ENCODE peak calls at places on chromosomes 11 and 22, in seven cellular contexts. I is A549, Z is AG04450, H is body of pancreas, W is brain microvascular endothelial cell, L is coronary artery, G is lower leg skin. S is an unnamed sample.

GRCh38 chr11:6925007-6925577 is 1.1 kb upstream of the ZNF215 start:
- DNase-seq in G (no peak), I (no peak), H (no peak), Z (no peak), L (no peak), W (no peak), S (no peak)

GRCh38 chr11:107397357-107397756 is 60.3 kb downstream of the CWF19L2 start:
- DNase-seq in W (no peak), H (no peak), Z (no peak), G (no peak), I (no peak), L (no peak), S (no peak)

GRCh38 chr11:70109903-70110302 is 31.8 kb downstream of the ANO1 start:
- DNase-seq in G (no peak), Z (no peak), H (no peak), I (no peak), W (no peak), L (no peak), S (no peak)

GRCh38 chr11:131064373-131064991 is 148.2 kb upstream of the SNX19 start:
- DNase-seq in Z (peak), W (peak), G (no peak), I (peak), H (peak), L (no peak), S (no peak)

GRCh38 chr11:5524756-5525155 is 8.3 kb upstream of the UBQLNL start:
- DNase-seq in Z (no peak), W (no peak), I (no peak), G (no peak), L (no peak), H (no peak), S (no peak)

GRCh38 chr11:72629266-72629665 is 45.0 kb downstream of the PDE2A start:
- DNase-seq in W (no peak), I (no peak), G (no peak), Z (no peak), L (no peak), H (no peak), S (no peak)

GRCh38 chr11:101341578-101341977 is 212.0 kb upstream of the PGR start:
- DNase-seq in H (no peak), I (no peak), G (no peak), W (no peak), L (no peak), Z (no peak), S (no peak)

GRCh38 chr11:19301336-19301735 is 60.6 kb upstream of the E2F8 start:
- DNase-seq in W (no peak), Z (no peak), L (no peak), H (no peak), I (no peak), G (no peak), S (no peak)

GRCh38 chr11:70421123-70421522 is 22.8 kb downstream of the CTTN start:
- DNase-seq in L (no peak), Z (no peak), I (no peak), H (no peak), G (no peak), W (no peak), S (no peak)

GRCh38 chr11:72848846-72849466 is 34.7 kb downstream of the ATG16L2 start:
- DNase-seq in G (no peak), I (peak), W (no peak), L (no peak), Z (no peak), H (no peak), S (no peak)

GRCh38 chr22:49236541-49237075 is 591.1 kb downstream of the BRD1 start:
- DNase-seq in Z (no peak), W (no peak), I (no peak), L (peak), G (peak), H (no peak), S (peak)

GRCh38 chr11:94794287-94795168 is 26.4 kb downstream of the AMOTL1 start:
- DNase-seq in I (no peak), G (no peak), W (peak), H (peak), L (peak), Z (peak), S (peak)

GRCh38 chr11:84899740-84900139 is 727.4 kb downstream of the DLG2 start:
- DNase-seq in H (no peak), L (no peak), I (no peak), Z (no peak), G (no peak), W (peak), S (no peak)

GRCh38 chr22:41324818-41325528 is 23.6 kb downstream of the ZC3H7B start:
- DNase-seq in Z (no peak), I (no peak), L (no peak), H (no peak), W (no peak), G (no peak), S (no peak)

GRCh38 chr11:71372693-71373657 is 75.2 kb downstream of the DHCR7 start:
- DNase-seq in W (peak), L (no peak), G (no peak), H (no peak), I (peak), Z (peak), S (no peak)

GRCh38 chr11:117200813-117201515 is 1.8 kb downstream of the TAGLN start:
- DNase-seq in Z (no peak), H (no peak), L (no peak), I (no peak), W (no peak), G (no peak), S (no peak)

GRCh38 chr22:36305813-36306212 is 52.9 kb downstream of the APOL1 start:
- DNase-seq in L (no peak), H (no peak), G (no peak), Z (no peak), I (no peak), W (no peak), S (no peak)

GRCh38 chr11:132111781-132112380 is 741.5 kb downstream of the NTM start:
- DNase-seq in L (no peak), H (no peak), W (peak), G (no peak), Z (peak), I (no peak), S (no peak)

GRCh38 chr11:111327908-111328624 is 29.7 kb downstream of the POU2AF3 start:
- DNase-seq in Z (no peak), I (no peak), H (peak), L (peak), G (no peak), W (no peak), S (no peak)

GRCh38 chr11:133579165-133580031 is 47.1 kb upstream of the OPCML start:
- DNase-seq in W (no peak), I (no peak), L (no peak), Z (no peak), H (no peak), G (no peak), S (no peak)

GRCh38 chr11:111976119-111976518 is 39.0 kb downstream of the DIXDC1 start:
- DNase-seq in W (no peak), Z (no peak), H (no peak), L (no peak), G (no peak), I (no peak), S (no peak)

GRCh38 chr11:94224078-94224477 is 80.3 kb upstream of the IZUMO1R start:
- DNase-seq in I (no peak), L (no peak), H (no peak), G (no peak), W (no peak), Z (no peak), S (no peak)

GRCh38 chr11:3877252-3878035 is 22.0 kb downstream of the STIM1 start:
- DNase-seq in H (no peak), I (no peak), W (no peak), G (no peak), Z (no peak), L (no peak), S (no peak)

GRCh38 chr11:3879216-3879966 is 23.9 kb downstream of the STIM1 start:
- DNase-seq in G (no peak), Z (no peak), L (no peak), W (no peak), I (no peak), H (no peak), S (no peak)

GRCh38 chr11:3880724-3881123 is 25.3 kb downstream of the STIM1 start:
- DNase-seq in Z (no peak), I (no peak), W (peak), G (no peak), H (no peak), L (no peak), S (no peak)

GRCh38 chr11:3879967-3880542 is 24.6 kb downstream of the STIM1 start:
- DNase-seq in I (no peak), G (no peak), H (peak), Z (no peak), L (no peak), W (no peak), S (no peak)

DNA sequence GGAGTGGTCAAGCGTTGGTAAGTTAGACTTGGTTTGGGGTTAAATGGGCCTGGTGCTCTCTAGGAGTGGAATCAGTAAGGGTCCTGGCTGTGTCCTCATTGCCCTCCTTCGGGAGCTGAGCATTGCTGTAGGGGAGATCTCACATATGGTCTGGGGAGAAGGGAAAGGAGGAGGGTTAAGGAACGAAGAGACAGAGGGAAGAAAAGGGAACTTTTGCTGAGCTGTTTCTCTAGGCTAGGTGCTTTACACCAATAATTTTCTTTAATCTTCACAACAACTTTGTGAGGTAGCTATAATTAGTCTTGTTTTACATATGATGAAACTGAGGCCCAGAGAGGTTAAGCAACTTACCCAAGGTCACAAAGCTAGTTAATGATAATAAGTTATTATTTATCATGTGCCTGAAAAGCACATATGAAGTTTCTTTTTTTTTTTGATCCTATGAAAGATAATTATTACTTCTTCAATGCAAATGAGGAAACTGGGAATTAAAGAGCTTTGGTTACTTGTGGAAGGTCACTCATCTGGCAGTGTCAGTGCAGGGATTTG is 22.6 kb downstream of the STIM1 start:
- DNase-seq in G (no peak), L (no peak), W (no peak), Z (no peak), H (no peak), I (no peak), S (no peak)
- H3K4me3 ChIP-seq in G (no peak), L (no peak), W (no peak), Z (no peak), H (no peak), I (no peak), S (no peak)

GRCh38 chr11:113283881-113284280 is 30.5 kb upstream of the TTC12 start:
- DNase-seq in W (no peak), G (no peak), I (no peak), Z (no peak), L (no peak), H (no peak), S (peak)

GRCh38 chr11:113286509-113287497 is 27.6 kb upstream of the TTC12 start:
- DNase-seq in G (peak), H (no peak), I (no peak), L (no peak), Z (no peak), W (no peak), S (no peak)

GRCh38 chr11:113289341-113290187 is 24.8 kb upstream of the TTC12 start:
- DNase-seq in Z (peak), H (peak), W (peak), I (peak), G (no peak), L (no peak), S (no peak)

GRCh38 chr11:113286001-113286400 is 28.4 kb upstream of the TTC12 start:
- DNase-seq in H (no peak), G (peak), L (no peak), I (no peak), Z (no peak), W (no peak), S (peak)

DNA sequence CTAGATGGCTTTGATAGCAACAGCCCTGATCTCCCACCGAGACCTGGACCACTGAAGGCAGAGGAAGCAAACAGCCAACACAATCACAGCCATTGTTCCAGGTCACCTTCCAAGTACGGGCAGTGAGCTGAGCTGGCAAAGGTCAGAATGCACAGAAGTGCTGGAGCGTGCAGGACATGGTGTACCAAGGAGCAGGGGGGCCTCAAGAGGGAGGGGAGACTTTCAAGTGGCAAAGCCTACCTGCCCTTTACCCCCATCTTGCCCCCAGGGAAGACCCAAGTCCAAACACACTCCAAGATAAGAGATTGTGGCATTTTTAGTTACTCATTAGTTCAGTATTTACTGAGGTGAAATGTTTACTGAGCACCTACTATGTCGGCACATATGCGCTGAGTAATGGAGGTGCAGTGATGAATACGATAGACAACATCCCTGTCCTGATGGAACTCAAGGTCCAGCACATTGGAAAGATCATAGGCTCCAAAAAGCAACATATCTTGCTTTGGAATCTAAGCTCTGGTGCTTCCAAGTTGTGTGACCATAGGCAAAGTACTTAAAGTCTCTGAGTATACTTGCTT is 26.0 kb upstream of the TTC12 start:
- DNase-seq in W (no peak), L (no peak), H (no peak), G (peak), I (no peak), Z (no peak), S (no peak)
- TF ChIP-seq CTCF in W (no peak), L (no peak), H (no peak), G (no peak), I (no peak), Z (no peak), S (no peak)

GRCh38 chr22:29469755-29470154 is 10.3 kb upstream of the NEFH start:
- DNase-seq in H (no peak), W (no peak), G (no peak), I (no peak), L (no peak), Z (no peak), S (no peak)
- H3K4me3 ChIP-seq in H (no peak), W (no peak), G (no peak), I (peak), L (peak), Z (no peak), S (no peak)

GRCh38 chr11:68641880-68642279 is 42.5 kb upstream of the GAL start:
- DNase-seq in H (no peak), Z (no peak), I (no peak), G (no peak), L (no peak), W (no peak), S (no peak)
- TF ChIP-seq CTCF in H (no peak), Z (no peak), I (no peak), G (no peak), L (no peak), W (no peak), S (no peak)

GRCh38 chr22:27370281-27370680 is 431.3 kb downstream of the MN1 start:
- DNase-seq in I (no peak), G (no peak), H (no peak), L (no peak), Z (no peak), W (no peak), S (no peak)
- H3K4me3 ChIP-seq in I (no peak), G (no peak), H (no peak), L (no peak), Z (no peak), W (no peak), S (no peak)

DNA sequence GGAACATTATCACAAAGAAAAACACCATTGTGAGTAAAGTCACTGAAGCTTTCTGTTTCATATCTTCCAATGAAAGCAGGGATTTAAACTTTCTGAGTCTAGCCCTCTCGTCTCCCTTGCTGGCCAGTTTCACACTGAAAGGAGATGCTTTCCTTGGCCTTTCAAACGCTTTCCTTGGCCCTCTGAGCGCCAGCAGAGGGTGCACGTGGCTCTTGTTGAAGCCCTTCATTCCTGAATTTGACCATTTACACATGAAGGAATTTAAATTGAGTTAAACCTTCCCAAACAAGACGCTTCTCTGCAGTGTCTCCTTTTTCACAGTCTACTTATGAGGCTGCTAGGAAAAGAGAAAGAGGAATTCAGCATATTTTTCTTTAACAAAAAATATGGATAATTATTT is 21.5 kb downstream of the NNMT start:
- DNase-seq in I (no peak), L (no peak), Z (peak), W (no peak), G (no peak), H (no peak), S (peak)
- TF ChIP-seq CTCF in I (peak), L (no peak), Z (peak), W (peak), G (no peak), H (no peak), S (no peak)

DNA sequence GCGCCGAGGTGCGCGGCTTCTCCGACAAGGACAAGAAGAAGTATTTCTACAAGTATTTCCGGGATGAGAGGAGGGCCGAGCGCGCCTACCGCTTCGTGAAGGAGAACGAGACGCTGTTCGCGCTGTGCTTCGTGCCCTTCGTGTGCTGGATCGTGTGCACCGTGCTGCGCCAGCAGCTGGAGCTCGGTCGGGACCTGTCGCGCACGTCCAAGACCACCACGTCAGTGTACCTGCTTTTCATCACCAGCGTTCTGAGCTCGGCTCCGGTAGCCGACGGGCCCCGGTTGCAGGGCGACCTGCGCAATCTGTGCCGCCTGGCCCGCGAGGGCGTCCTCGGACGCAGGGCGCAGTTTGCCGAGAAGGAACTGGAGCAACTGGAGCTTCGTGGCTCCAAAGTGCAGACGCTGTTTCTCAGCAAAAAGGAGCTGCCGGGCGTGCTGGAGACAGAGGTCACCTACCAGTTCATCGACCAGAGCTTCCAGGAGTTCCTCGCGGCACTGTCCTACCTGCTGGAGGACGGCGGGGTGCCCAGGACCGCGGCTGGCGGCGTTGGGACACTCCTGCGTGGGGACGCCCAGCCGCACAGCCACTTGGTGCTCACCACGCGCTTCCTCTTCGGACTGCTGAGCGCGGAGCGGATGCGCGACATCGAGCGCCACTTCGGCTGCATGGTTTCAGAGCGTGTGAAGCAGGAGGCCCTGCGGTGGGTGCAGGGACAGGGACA is 2.7 kb downstream of the NLRP6 start:
- DNase-seq in Z (no peak), G (peak), H (peak), I (no peak), W (no peak), L (peak), S (no peak)
- H3K4me3 ChIP-seq in Z (no peak), G (no peak), H (no peak), I (peak), W (no peak), L (peak), S (peak)

GRCh38 chr11:3043315-3043871 is 13.8 kb downstream of the CARS1 start:
- DNase-seq in I (no peak), L (peak), Z (no peak), G (peak), H (peak), W (no peak), S (peak)

GRCh38 chr11:3044004-3044403 is 13.2 kb downstream of the CARS1 start:
- DNase-seq in G (no peak), L (no peak), I (no peak), Z (no peak), H (no peak), W (no peak), S (no peak)

GRCh38 chr11:3046641-3047040 is 10.6 kb downstream of the CARS1 start:
- DNase-seq in Z (no peak), H (no peak), L (no peak), G (no peak), W (no peak), I (no peak), S (no peak)

GRCh38 chr11:3046190-3046589 is 11.0 kb downstream of the CARS1 start:
- DNase-seq in L (no peak), H (no peak), W (no peak), Z (no peak), I (no peak), G (no peak), S (no peak)

GRCh38 chr11:3044915-3045314 is 12.3 kb downstream of the CARS1 start:
- DNase-seq in Z (no peak), L (no peak), I (no peak), G (no peak), W (no peak), H (no peak), S (no peak)
- TF ChIP-seq CTCF in Z (no peak), L (no peak), I (no peak), G (no peak), W (no peak), H (no peak), S (no peak)

GRCh38 chr11:128367573-128367972 is 219.8 kb downstream of the ETS1 start:
- DNase-seq in H (no peak), L (no peak), W (no peak), I (no peak), G (no peak), Z (no peak), S (no peak)
- H3K4me3 ChIP-seq in H (no peak), L (no peak), W (no peak), I (no peak), G (no peak), Z (no peak), S (no peak)

DNA sequence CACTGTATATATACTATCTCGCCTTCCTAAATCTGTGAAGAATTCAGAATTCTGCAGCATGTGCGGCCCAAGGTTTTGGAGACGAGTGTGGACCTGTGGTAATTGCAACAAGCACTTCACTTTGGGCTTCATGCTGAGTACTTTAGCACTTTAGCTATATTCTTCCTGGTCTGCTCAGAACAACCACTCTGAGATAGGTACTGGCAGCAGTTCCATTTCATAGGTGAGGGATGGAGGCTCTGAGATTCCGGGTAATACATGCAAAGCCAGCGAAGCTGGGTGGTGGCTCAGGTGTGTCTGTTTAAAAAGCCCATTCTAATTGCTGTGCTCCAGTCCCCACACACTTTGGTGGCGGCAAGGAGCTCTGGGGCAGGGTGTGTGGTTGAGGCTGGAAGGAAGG is 6.4 kb downstream of the ELF5 start:
- DNase-seq in L (no peak), I (no peak), Z (no peak), W (no peak), H (no peak), G (peak), S (no peak)
- TF ChIP-seq CTCF in L (no peak), I (no peak), Z (no peak), W (no peak), H (no peak), G (no peak), S (no peak)

S was measured in right atrium auricular region.